ENCODE peak calls at places on chromosomes 2 and 18, in seven cellular contexts. G, J, T, D, B, V and F are unnamed samples.

GRCh38 chr18:3808985-3809780 is 359.2 kb downstream of the TGIF1 start:
- DNase-seq in D (no peak), T (peak; percentile 39), G (no peak), B (no peak), V (no peak), J (no peak), F (peak; percentile 60)

GRCh38 chr2:25743132-25743830 is 69.9 kb upstream of the DTNB start:
- DNase-seq in V (peak; percentile 8), T (no peak), B (no peak), J (no peak), D (peak; percentile 7), G (no peak), F (no peak)

GRCh38 chr2:195330513-195330956 is 326.5 kb upstream of the SLC39A10 start:
- DNase-seq in T (no peak), B (no peak), J (no peak), D (no peak), G (no peak), V (no peak), F (no peak)

GRCh38 chr2:203340791-203341487 is 12.7 kb downstream of the ABI2 start:
- DNase-seq in V (no peak), B (no peak), D (no peak), J (no peak), G (no peak), T (peak; percentile 88), F (peak; percentile 68)

GRCh38 chr18:59357928-59358327 is 1.1 kb downstream of the LMAN1 start:
- DNase-seq in V (peak; percentile 28), J (no peak), D (no peak), T (peak; percentile 85), B (no peak), G (no peak), F (peak; percentile 76)

GRCh38 chr2:158211516-158211915 is 109.8 kb downstream of the UPP2 start:
- DNase-seq in D (no peak), J (no peak), G (no peak), B (no peak), T (no peak), V (no peak), F (no peak)

GRCh38 chr2:96408631-96409542 is 73.3 kb downstream of the NCAPH start:
- DNase-seq in B (no peak), J (no peak), G (no peak), T (peak; percentile 94), V (no peak), D (no peak), F (peak; percentile 14)

GRCh38 chr2:138335036-138335435 is 166.5 kb upstream of the SPOPL start:
- DNase-seq in V (no peak), B (no peak), D (no peak), G (no peak), J (no peak), T (peak; percentile 4), F (peak; percentile 59)

GRCh38 chr2:151979694-151980093 is 119.2 kb downstream of the CACNB4 start:
- DNase-seq in D (no peak), T (no peak), B (no peak), G (no peak), J (no peak), V (no peak), F (no peak)

GRCh38 chr2:168781191-168781818 is 21.1 kb upstream of the NOSTRIN start:
- DNase-seq in V (no peak), J (no peak), B (no peak), D (no peak), G (no peak), T (peak; percentile 63), F (peak; percentile 62)

GRCh38 chr18:77702686-77703085 is 453.0 kb downstream of the GALR1 start:
- DNase-seq in T (peak; percentile 19), G (no peak), V (peak; percentile 18), J (no peak), D (no peak), B (no peak), F (peak; percentile 1)

GRCh38 chr18:48644029-48644428 is 105.2 kb downstream of the CTIF start:
- DNase-seq in J (no peak), G (no peak), D (no peak), B (no peak), T (no peak), V (no peak), F (no peak)

GRCh38 chr2:61733563-61733962 is 120.3 kb downstream of the FAM161A start:
- DNase-seq in D (no peak), T (peak; percentile 17), V (no peak), B (no peak), G (no peak), J (no peak), F (peak; percentile 48)

GRCh38 chr18:48997985-48998831 is 47.4 kb upstream of the SMAD7 start:
- DNase-seq in J (no peak), D (no peak), G (no peak), V (no peak), T (peak; percentile 94), B (no peak), F (peak; percentile 89)

GRCh38 chr2:232927041-232927792 is 57.2 kb downstream of the SNORC start:
- DNase-seq in G (no peak), V (no peak), T (peak; percentile 61), D (no peak), J (no peak), B (no peak), F (no peak)

GRCh38 chr18:26405190-26405781 is 143.1 kb downstream of the KCTD1 start:
- DNase-seq in V (peak; percentile 74), G (no peak), D (no peak), B (no peak), J (no peak), T (peak; percentile 47), F (peak; percentile 47)

GRCh38 chr18:43393174-43393573 is 115.9 kb upstream of the SYT4 start:
- DNase-seq in B (no peak), T (peak; percentile 16), G (no peak), J (no peak), V (no peak), D (no peak), F (no peak)